ENCODE peak calls at places on chromosomes 6 and 20, in nine cellular contexts. W, D, Z, K, H, M, U, C and Q are unnamed samples.

GRCh38 chr6:170189236-170189635 is 101.6 kb downstream of the DLL1 start:
- DNase-seq in K (no peak), H (no peak), C (no peak), U (peak; percentile 19), M (no peak), Z (no peak), W (no peak), D (no peak), Q (no peak)

GRCh38 chr20:60062431-60063336 is 104.5 kb downstream of the CDH26 start:
- DNase-seq in D (peak; percentile 46), K (no peak), C (no peak), H (no peak), Z (peak; percentile 45), W (no peak), M (no peak), U (no peak), Q (no peak)

GRCh38 chr6:17417817-17418216 is 24.4 kb downstream of the CAP2 start:
- DNase-seq in K (no peak), M (no peak), U (no peak), H (no peak), W (no peak), D (no peak), C (no peak), Z (no peak), Q (no peak)

GRCh38 chr6:155443168-155443567 is 12.5 kb downstream of the NOX3 start:
- DNase-seq in D (no peak), K (no peak), H (no peak), Z (no peak), W (no peak), M (no peak), U (no peak), C (no peak), Q (no peak)

GRCh38 chr6:27757307-27757706 is 154.9 kb downstream of the OR2B2 start:
- DNase-seq in M (no peak), W (peak; percentile 42), U (peak; percentile 30), H (no peak), C (peak; percentile 59), Z (peak; percentile 41), K (no peak), D (peak; percentile 21), Q (peak; percentile 16)

GRCh38 chr6:37624121-37624520 is 73.6 kb downstream of the MDGA1 start:
- DNase-seq in W (no peak), Z (no peak), M (no peak), K (no peak), D (no peak), H (no peak), U (no peak), C (no peak), Q (no peak)

GRCh38 chr6:100473182-100473581 is 8.5 kb upstream of the SIM1 start:
- DNase-seq in M (no peak), W (no peak), U (no peak), Z (no peak), K (no peak), D (no peak), C (no peak), H (no peak), Q (no peak)

GRCh38 chr20:607476-607875 is 2.6 kb downstream of the TCF15 start:
- DNase-seq in M (no peak), Z (no peak), K (peak; percentile 53), W (no peak), U (no peak), D (no peak), C (peak; percentile 5), H (no peak), Q (no peak)

GRCh38 chr6:98929498-98930060 is 18.2 kb downstream of the FBXL4 start:
- DNase-seq in M (no peak), U (no peak), H (no peak), K (no peak), Z (no peak), C (no peak), D (no peak), W (no peak), Q (no peak)

GRCh38 chr6:39339557-39340555 is 17.4 kb upstream of the KCNK16 start:
- DNase-seq in K (no peak), C (no peak), D (no peak), H (no peak), M (no peak), W (no peak), Z (no peak), U (peak; percentile 79), Q (peak; percentile 87)

GRCh38 chr6:84777888-84778287 is 13.5 kb upstream of the TBX18 start:
- DNase-seq in D (no peak), C (no peak), U (no peak), Z (no peak), H (no peak), K (no peak), W (no peak), M (no peak), Q (no peak)

GRCh38 chr20:3248167-3248992 is 9.4 kb upstream of the SLC4A11 start:
- DNase-seq in D (no peak), C (peak; percentile 46), H (peak; percentile 42), W (peak; percentile 35), M (no peak), Z (no peak), K (peak; percentile 45), U (peak; percentile 30), Q (peak; percentile 58)

GRCh38 chr6:48080227-48081009 is 30.6 kb downstream of the PTCHD4 start:
- DNase-seq in K (no peak), D (no peak), Z (no peak), W (no peak), C (no peak), M (no peak), H (no peak), U (no peak), Q (no peak)

GRCh38 chr20:49768204-49769124 is 44.2 kb upstream of the SLC9A8 start:
- DNase-seq in H (peak; percentile 91), D (peak; percentile 60), W (no peak), Z (peak; percentile 45), M (no peak), U (peak; percentile 87), C (peak; percentile 69), K (peak; percentile 34), Q (peak; percentile 79)

GRCh38 chr6:123044341-123044860 is 48.4 kb downstream of the CLVS2 start:
- DNase-seq in M (no peak), C (no peak), K (no peak), H (no peak), W (no peak), Z (no peak), U (no peak), D (no peak), Q (no peak)

GRCh38 chr6:50862172-50862571 is 43.5 kb downstream of the TFAP2B start:
- DNase-seq in D (no peak), W (no peak), U (no peak), M (no peak), Z (no peak), K (no peak), H (no peak), C (no peak), Q (no peak)
- H3K27ac ChIP-seq in D (no peak overlapping the region), W (no peak overlapping the region), U (no peak overlapping the region), M (no peak overlapping the region), Z (no peak overlapping the region), K (no peak overlapping the region), H (no peak overlapping the region), C (no peak overlapping the region), Q (no peak overlapping the region)

DNA sequence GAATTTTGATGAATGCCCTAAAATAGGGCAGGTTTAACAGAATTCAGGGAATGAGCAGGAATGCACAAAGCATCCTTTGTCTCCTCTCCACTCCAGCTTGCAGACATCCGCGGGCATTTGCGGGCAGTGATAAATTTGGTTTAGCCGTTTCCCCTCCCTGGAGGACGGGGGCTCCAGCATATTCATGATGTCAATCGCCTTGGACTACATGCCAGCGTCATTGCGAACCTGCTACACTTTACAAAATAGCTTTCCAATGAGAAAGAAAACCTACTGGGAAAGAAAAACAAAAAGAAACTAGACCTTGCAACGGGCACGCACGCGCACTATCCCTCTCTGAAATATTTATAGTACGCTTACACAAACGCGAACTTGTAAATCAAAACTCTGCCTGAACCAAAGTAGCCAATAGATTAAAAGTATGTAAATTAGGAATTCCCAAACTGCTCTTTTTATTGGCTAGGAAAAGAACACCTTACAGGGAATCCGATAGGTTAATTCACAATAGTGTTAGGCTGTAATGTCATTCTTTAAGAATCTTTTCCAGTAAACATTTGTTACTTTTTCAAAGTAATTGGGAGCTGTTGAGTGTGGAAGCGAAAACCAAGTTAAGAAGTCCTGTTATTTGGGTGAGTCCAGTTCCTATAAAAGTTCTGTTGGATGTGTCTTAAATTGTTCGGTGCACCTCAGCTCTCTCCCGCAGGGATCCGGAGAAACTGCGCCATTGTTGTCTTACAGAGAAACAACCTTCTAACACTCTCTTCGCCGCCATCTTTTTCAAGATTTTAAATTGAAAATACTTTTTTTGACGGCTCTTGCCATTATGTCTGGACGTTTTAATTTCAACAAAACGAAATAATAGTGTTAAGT is 136.7 kb downstream of the HFE start:
- DNase-seq in Z (peak; percentile 81), U (peak; percentile 54), H (peak; percentile 84), W (no peak), D (peak; percentile 56), M (peak; percentile 91), C (peak; percentile 54), K (peak; percentile 70), Q (peak; percentile 78)
- TF ChIP-seq POLR2A in Z (peak; percentile 11), U (no peak), H (peak; percentile 27), W (no peak), D (peak; percentile 72), M (peak; percentile 30), C (peak; percentile 72), K (no peak), Q (no peak)

DNA sequence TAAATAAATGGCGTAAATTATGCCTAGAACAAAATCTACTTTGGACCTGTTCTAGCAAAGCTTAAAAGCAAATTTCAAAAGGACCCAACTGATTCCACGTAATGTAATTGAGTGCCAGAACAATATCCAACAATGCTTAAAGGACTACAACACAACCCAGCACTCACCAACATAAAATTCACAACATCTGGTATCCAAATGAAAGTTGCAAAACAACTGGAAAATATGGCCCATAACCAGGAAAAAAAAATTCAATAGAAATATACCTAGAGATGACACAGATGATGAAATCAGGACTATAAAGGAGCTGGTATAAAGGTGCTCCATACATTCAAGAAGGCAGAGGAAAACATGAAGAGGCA is 14.1 kb downstream of the TUBB2B start:
- DNase-seq in H (no peak), W (no peak), K (no peak), U (no peak), M (no peak), D (no peak), C (no peak), Z (no peak), Q (no peak)
- TF ChIP-seq CTCF in H (no peak), W (no peak), K (no peak), U (no peak), M (no peak), D (no peak), C (no peak), Z (no peak), Q (no peak)

GRCh38 chr20:53934421-53935352 is 135.7 kb downstream of the BCAS1 start:
- DNase-seq in H (no peak), U (peak; percentile 40), K (peak; percentile 43), W (peak; percentile 87), D (no peak), C (no peak), Z (no peak), M (no peak), Q (no peak)
- H3K27ac ChIP-seq in H (no peak overlapping the region), U (peak overlapping the region; percentile 80), K (peak overlapping the region; percentile 70), W (peak overlapping the region; percentile 89), D (peak overlapping the region; percentile 66), C (peak overlapping the region; percentile 62), Z (no peak overlapping the region), M (no peak overlapping the region), Q (peak overlapping the region; percentile 54)

GRCh38 chr6:105402090-105402980 is 547 bp downstream of the PREP start:
- DNase-seq in K (no peak), D (no peak), C (peak; percentile 59), U (peak; percentile 42), W (peak; percentile 50), M (no peak), H (peak; percentile 44), Z (peak; percentile 54), Q (no peak)
- TF ChIP-seq POLR2A in K (no peak), D (no peak), C (no peak), U (no peak), W (no peak), M (no peak), H (no peak), Z (no peak), Q (no peak)